ENCODE peak calls at places on chromosomes 11 and 22, in six cellular contexts. C is epithelial cell of proximal tubule, Z is IMR-90, E is mammary epithelial cell, I is Peyer's patch, T is sigmoid colon. Q is an unnamed sample.

GRCh38 chr11:74717211-74717997 is 13.8 kb downstream of the CHRDL2 start:
- DNase-seq in I (no peak), E (no peak), C (no peak), T (no peak), Z (no peak), Q (peak)

GRCh38 chr11:1827931-1828330 is 6.9 kb upstream of the SYT8 start:
- DNase-seq in Z (no peak), C (no peak), I (no peak), E (no peak), T (no peak), Q (no peak)

GRCh38 chr11:21806982-21807749 is 385.7 kb upstream of the ANO5 start:
- DNase-seq in E (no peak), I (no peak), Z (no peak), C (no peak), T (no peak), Q (no peak)

GRCh38 chr22:48483764-48484528 is 1343.7 kb downstream of the BRD1 start:
- DNase-seq in I (no peak), T (no peak), E (no peak), Z (no peak), C (no peak), Q (no peak)

GRCh38 chr22:38414009-38414395 is 41.0 kb downstream of the KCNJ4 start:
- DNase-seq in I (no peak), Z (no peak), C (no peak), E (no peak), T (peak), Q (no peak)

GRCh38 chr11:66418168-66418985 is 2.5 kb upstream of the NPAS4 start:
- DNase-seq in T (peak), C (peak), I (no peak), Z (peak), E (peak), Q (peak)

GRCh38 chr11:121229495-121229894 is 63.1 kb upstream of the SC5D start:
- DNase-seq in T (no peak), C (no peak), I (no peak), Z (no peak), E (no peak), Q (no peak)

GRCh38 chr11:75574698-75575265 is 12.7 kb downstream of the SERPINH1 start:
- DNase-seq in Z (no peak), E (no peak), T (no peak), I (no peak), C (no peak), Q (no peak)

GRCh38 chr11:10325398-10326079 is 20.7 kb downstream of the ADM start:
- DNase-seq in C (no peak), I (no peak), T (no peak), E (no peak), Z (peak), Q (no peak)

GRCh38 chr22:32801436-32802290 is at the start of gene TIMP3:
- DNase-seq in T (peak), I (peak), Z (peak), C (no peak), E (peak), Q (peak)

GRCh38 chr22:24996420-24996952 is 44.0 kb downstream of the KIAA1671 start:
- DNase-seq in C (no peak), I (no peak), E (no peak), T (no peak), Z (no peak), Q (no peak)

GRCh38 chr11:132200303-132200936 is 830.0 kb downstream of the NTM start:
- DNase-seq in Z (no peak), I (no peak), E (no peak), T (no peak), C (no peak), Q (no peak)

DNA sequence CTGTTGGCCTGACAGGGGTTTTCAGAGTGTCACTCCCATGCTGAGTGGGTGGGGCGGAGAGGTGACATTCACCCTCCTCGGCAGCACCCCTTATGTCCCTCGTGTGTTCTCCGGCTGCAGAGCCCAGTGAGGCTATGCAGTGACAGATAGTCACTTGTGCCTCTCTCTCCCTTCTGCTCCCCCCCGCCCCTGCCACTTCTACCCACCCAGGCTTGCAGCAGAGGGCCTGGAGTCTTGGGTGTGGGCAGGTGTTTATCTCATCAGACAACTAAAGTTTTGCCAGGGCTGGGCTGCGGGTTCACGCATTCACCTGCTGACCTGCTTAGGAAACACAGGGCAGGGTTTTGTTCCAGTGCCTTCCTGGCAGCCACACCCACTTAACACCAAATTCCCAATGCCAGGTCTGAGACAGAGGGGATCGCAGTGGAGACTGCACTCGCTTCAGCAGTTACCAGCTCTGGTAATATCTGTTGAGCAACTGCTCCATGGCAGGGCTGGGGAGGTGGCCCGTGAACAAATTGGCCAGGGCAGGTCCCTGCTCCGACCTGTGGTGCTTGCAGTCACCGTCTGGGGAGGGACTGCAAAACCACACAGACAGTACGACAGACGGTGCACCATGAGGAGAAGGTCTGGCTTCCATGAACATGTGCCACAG is 50.5 kb upstream of the ADA2 start:
- DNase-seq in C (no peak), Z (no peak), T (no peak), I (no peak), E (no peak), Q (no peak)
- H3K4me3 ChIP-seq in C (no peak), Z (no peak), T (no peak), I (peak), E (no peak), Q (no peak)

GRCh38 chr11:58629857-58630256 is 7.4 kb downstream of the CNTF start:
- DNase-seq in T (no peak), C (no peak), E (peak), Z (peak), I (no peak), Q (no peak)

GRCh38 chr11:58636587-58636986 is 14.1 kb downstream of the CNTF start:
- DNase-seq in I (no peak), T (no peak), C (no peak), Z (no peak), E (no peak), Q (no peak)

GRCh38 chr11:58631378-58631777 is 8.9 kb downstream of the CNTF start:
- DNase-seq in T (no peak), C (no peak), I (no peak), E (no peak), Z (no peak), Q (no peak)

GRCh38 chr11:58628446-58628845 is 6.0 kb downstream of the CNTF start:
- DNase-seq in I (no peak), Z (peak), E (peak), T (no peak), C (peak), Q (no peak)

DNA sequence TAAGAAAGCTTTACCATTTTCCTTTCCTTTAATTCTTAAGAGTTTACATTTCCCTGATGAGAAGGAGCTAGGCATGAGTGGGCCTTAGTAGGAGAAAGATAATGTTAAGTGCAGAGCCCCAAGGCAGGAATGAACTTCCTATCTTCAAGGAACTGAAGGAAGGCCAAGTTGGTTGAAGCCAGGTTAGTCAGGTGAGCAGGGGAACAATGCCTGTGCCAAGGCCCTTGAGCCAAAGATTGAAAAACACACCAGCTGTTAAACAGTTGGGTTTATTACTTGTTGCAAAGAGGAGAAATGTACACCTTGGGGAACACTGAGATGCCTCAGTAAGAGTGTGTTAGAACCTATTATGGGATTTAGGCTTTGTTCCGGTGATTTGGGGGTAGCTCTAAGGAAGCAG is 10.0 kb downstream of the CNTF start:
- DNase-seq in Z (no peak), C (no peak), I (no peak), E (no peak), T (no peak), Q (no peak)
- TF ChIP-seq CTCF in Z (no peak), C (no peak), I (no peak), E (no peak), T (no peak), Q (no peak)

GRCh38 chr11:68838572-68838964 is 3.1 kb downstream of the CPT1A start:
- DNase-seq in C (no peak), Z (no peak), I (peak), T (peak), E (no peak), Q (no peak)

GRCh38 chr11:68835749-68836148 is 6.0 kb downstream of the CPT1A start:
- DNase-seq in E (no peak), T (no peak), C (no peak), Z (no peak), I (no peak), Q (no peak)

GRCh38 chr11:68839953-68840641 is 1.6 kb downstream of the CPT1A start:
- DNase-seq in Z (peak), T (no peak), C (no peak), I (peak), E (no peak), Q (no peak)

GRCh38 chr11:68839054-68839865 is 2.5 kb downstream of the CPT1A start:
- DNase-seq in T (peak), Z (peak), I (peak), E (peak), C (no peak), Q (peak)

DNA sequence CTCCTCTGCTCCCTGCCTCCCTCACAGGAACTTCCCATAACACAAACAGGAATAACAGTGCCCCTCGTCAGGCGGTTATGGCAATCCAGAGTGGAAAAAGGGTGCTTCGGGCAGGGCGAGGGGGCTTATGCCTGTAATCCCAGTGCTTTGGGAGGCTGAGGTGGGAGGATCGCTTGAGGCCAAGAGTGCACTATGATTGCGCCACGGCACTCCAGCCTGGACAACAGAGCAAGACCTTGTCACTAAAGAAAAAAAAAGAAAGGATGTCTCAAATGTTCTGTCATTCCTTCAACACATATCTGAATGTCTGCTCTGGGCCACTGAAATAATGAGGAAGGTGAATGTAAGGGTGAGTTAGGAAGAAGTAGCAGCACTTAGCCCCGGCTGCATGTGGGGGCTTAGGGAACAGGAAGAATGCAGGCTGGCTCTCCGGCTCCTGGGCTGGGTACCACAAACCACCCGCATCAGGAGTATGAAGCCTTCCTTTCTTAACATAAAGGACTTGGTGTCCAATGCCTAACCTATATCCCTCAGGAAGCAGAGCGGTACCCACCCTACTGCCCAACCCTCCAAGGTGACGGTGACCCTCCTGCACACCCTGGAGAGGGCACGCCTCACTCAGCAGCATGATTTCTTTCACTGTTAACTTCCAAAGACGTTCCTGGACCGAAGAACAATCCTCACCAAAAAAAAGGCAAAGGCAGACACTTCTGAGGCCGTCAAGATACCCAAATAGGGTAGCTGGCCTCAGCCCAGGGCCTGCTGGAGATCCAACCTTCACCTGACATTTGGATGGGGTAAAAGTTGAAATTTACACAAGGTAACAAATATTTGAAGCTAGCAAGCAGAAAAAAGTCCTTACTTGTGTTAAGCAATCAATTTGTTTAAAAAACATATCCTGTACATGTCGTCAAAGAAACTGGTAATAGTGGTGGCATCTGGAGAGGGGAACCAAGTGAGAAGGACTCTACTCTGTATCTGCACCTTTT is 3.8 kb downstream of the CPT1A start:
- DNase-seq in Z (no peak), C (no peak), I (no peak), T (no peak), E (no peak), Q (no peak)
- H3K4me3 ChIP-seq in Z (no peak), C (no peak), I (peak), T (peak), E (no peak), Q (no peak)

GRCh38 chr11:79273781-79274180 is 167.0 kb downstream of the TENM4 start:
- DNase-seq in Z (no peak), E (no peak), T (no peak), C (no peak), I (no peak), Q (no peak)

GRCh38 chr11:79266391-79266790 is 174.4 kb downstream of the TENM4 start:
- DNase-seq in C (no peak), E (no peak), Z (no peak), I (no peak), T (no peak), Q (no peak)

GRCh38 chr11:79265756-79266322 is 175.0 kb downstream of the TENM4 start:
- DNase-seq in I (no peak), Z (peak), E (peak), T (no peak), C (no peak), Q (no peak)

GRCh38 chr11:79274636-79275315 is 166.1 kb downstream of the TENM4 start:
- DNase-seq in I (no peak), T (no peak), Z (peak), C (no peak), E (no peak), Q (no peak)

DNA sequence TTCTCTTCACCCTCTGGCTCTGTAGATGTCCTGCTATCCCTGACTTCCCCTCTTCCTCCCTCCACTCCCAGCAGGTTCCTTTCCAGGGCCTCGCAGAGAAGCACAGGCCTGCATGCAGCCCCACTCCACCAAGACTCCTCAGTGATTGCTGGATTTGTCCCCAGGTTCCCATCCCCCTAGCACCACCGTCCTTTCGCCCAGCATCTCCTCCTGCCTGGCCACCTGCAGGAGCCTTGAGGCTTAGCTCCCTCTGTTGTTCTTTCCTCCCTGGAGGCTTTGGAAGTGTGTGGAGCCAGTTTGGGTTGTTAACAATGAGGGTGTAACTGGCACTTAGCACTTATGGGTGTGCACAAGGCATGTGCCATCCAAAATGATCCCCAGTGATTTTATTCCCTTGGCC is 170.9 kb downstream of the TENM4 start:
- DNase-seq in T (no peak), I (no peak), E (no peak), C (no peak), Z (no peak), Q (no peak)
- TF ChIP-seq CTCF in T (no peak), I (no peak), E (no peak), C (no peak), Z (no peak), Q (no peak)

DNA sequence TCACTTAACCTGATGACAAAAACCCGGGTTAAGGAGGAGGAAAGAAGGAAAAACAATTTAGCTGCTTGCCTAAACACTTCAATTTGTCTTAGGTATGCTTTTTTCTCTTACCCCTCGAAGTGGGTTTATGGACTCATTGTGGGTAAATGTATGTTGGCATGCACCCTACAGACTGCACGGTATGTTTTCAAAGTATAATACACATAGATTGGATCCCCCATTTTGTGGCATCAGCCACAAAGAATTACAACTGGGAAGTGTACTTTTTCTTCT is 2.3 kb downstream of the YAP1 start:
- DNase-seq in T (no peak), Z (no peak), C (no peak), E (no peak), I (no peak), Q (no peak)
- H3K4me3 ChIP-seq in T (peak), Z (peak), C (peak), E (peak), I (peak), Q (peak)

GRCh38 chr11:34505874-34506273 is 7.7 kb downstream of the ELF5 start:
- DNase-seq in I (no peak), Z (no peak), E (no peak), T (no peak), C (no peak), Q (no peak)

GRCh38 chr11:34501500-34501899 is 12.1 kb downstream of the ELF5 start:
- DNase-seq in T (no peak), E (peak), I (no peak), C (peak), Z (peak), Q (no peak)

GRCh38 chr11:34501962-34502361 is 11.6 kb downstream of the ELF5 start:
- DNase-seq in C (no peak), T (no peak), E (no peak), I (no peak), Z (no peak), Q (no peak)

GRCh38 chr11:34499719-34500505 is 13.7 kb downstream of the ELF5 start:
- DNase-seq in E (no peak), C (no peak), T (no peak), Z (no peak), I (no peak), Q (no peak)

DNA sequence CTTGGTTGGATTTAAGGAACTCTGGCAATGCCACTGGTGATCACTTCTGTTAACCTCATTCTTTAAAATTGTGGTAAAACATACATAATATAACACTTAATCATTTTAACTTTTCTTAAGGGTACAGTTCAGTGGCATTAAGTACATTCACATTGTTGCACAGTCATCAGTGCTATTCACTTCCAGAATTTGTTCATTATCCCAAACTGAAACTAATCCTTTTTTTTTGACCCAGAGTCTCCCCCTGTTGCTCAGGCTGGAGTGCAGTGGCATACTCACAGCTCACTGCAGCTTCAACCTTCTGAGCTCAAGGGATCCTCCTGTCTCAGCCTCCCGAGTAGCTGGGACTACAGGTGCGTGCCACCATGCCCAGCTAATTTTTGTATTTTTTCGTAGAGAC is 10.6 kb downstream of the ELF5 start:
- DNase-seq in T (no peak), C (no peak), I (no peak), E (no peak), Z (peak), Q (no peak)
- TF ChIP-seq CTCF in T (no peak), C (no peak), I (no peak), E (no peak), Z (no peak), Q (no peak)

GRCh38 chr22:23393721-23394320 is 186.3 kb downstream of the IGLL1 start:
- DNase-seq in I (no peak), E (no peak), C (no peak), Z (no peak), T (peak), Q (peak)
- H3K4me3 ChIP-seq in I (no peak), E (no peak), C (no peak), Z (no peak), T (no peak), Q (no peak)